ENCODE peak calls at places on chromosomes 6 and 20, in five cellular contexts. K is kidney epithelial cell; V is HFFc6; O is NCI-H748 treated with DMSO at 0.1 percent for 48 hours; L is activated naive CD4-positive, alpha-beta T cell treated with Interleukin-2 at 50 U/mL for 16 hours. U is an unnamed sample.

GRCh38 chr6:47034919-47035318 is 7.2 kb downstream of the ADGRF1 start:
- DNase-seq in L (no peak), V (peak; percentile 95), K (peak; percentile 96), O (peak; percentile 65), U (peak; percentile 49)

GRCh38 chr20:63106108-63106764 is 99.5 kb upstream of the BHLHE23 start:
- DNase-seq in K (no peak), V (no peak), O (no peak), L (no peak), U (no peak)

GRCh38 chr6:132530293-132530974 is 7.6 kb upstream of the TAAR9 start:
- DNase-seq in V (peak; percentile 42), L (peak; percentile 63), O (peak; percentile 49), K (peak; percentile 12), U (peak; percentile 46)

GRCh38 chr6:14922306-14922705 is 323.6 kb upstream of the JARID2 start:
- DNase-seq in K (no peak), V (no peak), L (no peak), O (no peak), U (no peak)

GRCh38 chr6:25961619-25962367 is 809 bp upstream of the TRIM38 start:
- DNase-seq in V (no peak), O (no peak), K (no peak), L (no peak), U (peak; percentile 37)

GRCh38 chr20:63955846-63956663 is at the start of gene UCKL1:
- DNase-seq in V (peak; percentile 83), L (peak; percentile 88), O (peak; percentile 45), K (no peak), U (peak; percentile 79)

GRCh38 chr6:152124432-152125074 is 317.1 kb downstream of the ESR1 start:
- DNase-seq in L (no peak), K (peak; percentile 31), V (peak; percentile 65), O (peak; percentile 66), U (no peak)

GRCh38 chr6:152720964-152721363 is 23.3 kb downstream of the MYCT1 start:
- DNase-seq in L (no peak), O (no peak), V (no peak), K (peak; percentile 28), U (no peak)

GRCh38 chr6:2868637-2869379 is 27.1 kb upstream of the SERPINB1 start:
- DNase-seq in V (no peak), L (no peak), O (no peak), K (no peak), U (no peak)

GRCh38 chr6:82084324-82084920 is 163.1 kb downstream of the IBTK start:
- DNase-seq in V (no peak), L (no peak), O (peak; percentile 78), K (no peak), U (no peak)

GRCh38 chr6:138538390-138539031 is 39.2 kb upstream of the NHSL1 start:
- DNase-seq in K (no peak), V (peak; percentile 12), O (no peak), L (no peak), U (no peak)

GRCh38 chr6:169926617-169927417 is 175.4 kb downstream of the ERMARD start:
- DNase-seq in L (no peak), K (no peak), O (no peak), V (no peak), U (no peak)

GRCh38 chr6:79878142-79878748 is 69.1 kb downstream of the ELOVL4 start:
- DNase-seq in O (no peak), V (no peak), L (no peak), K (no peak), U (no peak)

GRCh38 chr20:14444106-14444505 is 106.7 kb upstream of the FLRT3 start:
- DNase-seq in L (no peak), O (no peak), K (no peak), V (no peak), U (no peak)

GRCh38 chr6:42569102-42570028 is 5.5 kb downstream of the UBR2 start:
- DNase-seq in V (peak; percentile 98), K (no peak), L (no peak), O (no peak), U (no peak)

GRCh38 chr6:113979930-113980329 is 9.0 kb upstream of the HDAC2 start:
- DNase-seq in V (no peak), L (no peak), O (no peak), K (no peak), U (no peak)

GRCh38 chr20:17885544-17885943 is 83.0 kb downstream of the SNX5 start:
- DNase-seq in L (no peak), V (no peak), O (no peak), K (no peak), U (no peak)

GRCh38 chr20:58374906-58375760 is 13.9 kb upstream of the VAPB start:
- DNase-seq in O (no peak), L (no peak), K (no peak), V (no peak), U (no peak)

GRCh38 chr6:99613705-99614429 is 7.2 kb downstream of the PRDM13 start:
- DNase-seq in O (peak; percentile 62), K (no peak), L (no peak), V (no peak), U (peak; percentile 44)

GRCh38 chr20:22729180-22729579 is 144.8 kb upstream of the FOXA2 start:
- DNase-seq in L (no peak), O (no peak), V (no peak), K (no peak), U (no peak)

GRCh38 chr6:13251242-13251641 is 77.1 kb downstream of the TBC1D7 start:
- DNase-seq in L (no peak), K (no peak), V (no peak), O (no peak), U (no peak)

GRCh38 chr20:56554869-56555268 is 21.8 kb downstream of the FAM209B start:
- DNase-seq in K (peak; percentile 90), V (peak; percentile 98), L (no peak), O (peak; percentile 1), U (peak; percentile 63)

GRCh38 chr6:44956426-44956825 is 371.7 kb upstream of the RUNX2 start:
- DNase-seq in V (no peak), L (no peak), O (no peak), K (no peak), U (no peak)

GRCh38 chr20:54429364-54429763 is 46.0 kb upstream of the DOK5 start:
- DNase-seq in K (no peak), O (no peak), L (no peak), V (no peak), U (no peak)

GRCh38 chr6:166592818-166593217 is 6.3 kb upstream of the RAMACL start:
- DNase-seq in V (no peak), K (peak; percentile 35), L (no peak), O (no peak), U (no peak)

GRCh38 chr20:48619126-48620101 is 208.4 kb downstream of the PREX1 start:
- DNase-seq in V (no peak), O (no peak), K (no peak), L (no peak), U (no peak)

GRCh38 chr6:37371158-37372083 is 17.6 kb downstream of the RNF8 start:
- DNase-seq in K (no peak), V (no peak), O (no peak), L (no peak), U (no peak)

GRCh38 chr6:137043710-137044365 is 927 bp downstream of the IL20RA start:
- DNase-seq in K (no peak), O (no peak), V (no peak), L (no peak), U (no peak)

GRCh38 chr6:106309766-106310373 is 15.7 kb downstream of the ATG5 start:
- DNase-seq in O (no peak), K (peak; percentile 35), V (peak; percentile 64), L (no peak), U (no peak)

GRCh38 chr6:13760948-13761347 is 49.3 kb upstream of the RANBP9 start:
- DNase-seq in L (no peak), K (no peak), V (peak; percentile 19), O (no peak), U (no peak)

GRCh38 chr6:153947817-153948447 is 91.1 kb upstream of the OPRM1 start:
- DNase-seq in L (no peak), K (no peak), O (no peak), V (peak; percentile 18), U (no peak)

GRCh38 chr20:45345104-45345936 is 2.9 kb downstream of the SDC4 start:
- DNase-seq in K (no peak), L (no peak), O (peak; percentile 24), V (no peak), U (no peak)

GRCh38 chr6:72553531-72554202 is 68.2 kb upstream of the KCNQ5 start:
- DNase-seq in L (no peak), K (peak; percentile 14), V (peak; percentile 94), O (peak; percentile 60), U (no peak)

GRCh38 chr6:101230866-101231265 is 162.6 kb upstream of the GRIK2 start:
- DNase-seq in L (no peak), K (no peak), O (no peak), V (no peak), U (no peak)

GRCh38 chr20:52577696-52578095 is 386.1 kb upstream of the ZFP64 start:
- DNase-seq in O (no peak), V (no peak), L (no peak), K (no peak), U (no peak)

GRCh38 chr20:45913105-45913504 is 1.1 kb upstream of the PLTP start:
- DNase-seq in K (no peak), L (no peak), O (no peak), V (no peak), U (no peak)

U was measured in NCI-H2227 treated with DMSO at 0.1 percent for 48 hours.